ENCODE peak calls at places on chromosomes 1 and 21, in five cellular contexts. W is caudate nucleus; U is IMR-90; M is CD4-positive, alpha-beta T cell; T is brain microvascular endothelial cell. S is an unnamed sample.
A peak's percentile ranks its signal among the peaks of the same experiment; 100 is the strongest.

GRCh38 chr21:42621166-42621827 is 32.1 kb upstream of the PDE9A start:
- DNase-seq in W (no peak), U (no peak), M (no peak), T (no peak), S (no peak)

GRCh38 chr1:12553963-12554362 is 64.0 kb downstream of the DHRS3 start:
- DNase-seq in W (no peak), U (no peak), M (no peak), T (no peak), S (no peak)

GRCh38 chr1:25531082-25531461 is 12.3 kb upstream of the LDLRAP1 start:
- DNase-seq in W (no peak), U (no peak), M (no peak), T (no peak), S (no peak)

GRCh38 chr1:23198373-23198772 is 18.9 kb downstream of the HTR1D start:
- DNase-seq in W (no peak), U (peak; percentile 97), M (no peak), T (peak; percentile 92), S (no peak)

GRCh38 chr1:85438353-85438752 is 26.6 kb downstream of the DDAH1 start:
- DNase-seq in W (no peak), U (peak; percentile 51), M (no peak), T (no peak), S (no peak)

GRCh38 chr1:115314111-115314510 is 23.9 kb downstream of the NGF start:
- DNase-seq in W (no peak), U (no peak), M (no peak), T (no peak), S (no peak)

GRCh38 chr1:7253118-7253480 is 467.8 kb downstream of the CAMTA1 start:
- DNase-seq in W (no peak), U (peak; percentile 81), M (no peak), T (peak; percentile 61), S (no peak)

GRCh38 chr1:159867322-159868064 is 5.0 kb upstream of the VSIG8 start:
- DNase-seq in W (no peak), U (no peak), M (no peak), T (no peak), S (no peak)

GRCh38 chr1:154328318-154329151 is 3.2 kb downstream of the ATP8B2 start:
- DNase-seq in W (no peak), U (peak; percentile 62), M (peak; percentile 77), T (peak; percentile 60), S (peak; percentile 57)

GRCh38 chr1:212633144-212633543 is 24.6 kb downstream of the ATF3 start:
- DNase-seq in W (no peak), U (no peak), M (no peak), T (no peak), S (no peak)

GRCh38 chr1:221643404-221644175 is 98.3 kb downstream of the DUSP10 start:
- DNase-seq in W (no peak), U (no peak), M (no peak), T (no peak), S (no peak)

GRCh38 chr1:245860681-245861552 is 646.2 kb downstream of the SMYD3 start:
- DNase-seq in W (no peak), U (peak; percentile 71), M (no peak), T (peak; percentile 70), S (no peak)

GRCh38 chr1:30523055-30524020 is 200.0 kb downstream of the MATN1 start:
- DNase-seq in W (no peak), U (peak; percentile 48), M (no peak), T (peak; percentile 73), S (no peak)

GRCh38 chr1:26574690-26575349 is 45.3 kb downstream of the RPS6KA1 start:
- DNase-seq in W (no peak), U (peak; percentile 33), M (no peak), T (no peak), S (no peak)

GRCh38 chr1:246708166-246708565 is 16.0 kb upstream of the SCCPDH start:
- DNase-seq in W (no peak), U (no peak), M (no peak), T (no peak), S (no peak)

GRCh38 chr1:243261389-243261788 is 5.5 kb downstream of the SDCCAG8 start:
- DNase-seq in W (no peak), U (peak; percentile 81), M (no peak), T (no peak), S (no peak)

GRCh38 chr1:99917214-99917613 is 52.6 kb upstream of the SLC35A3 start:
- DNase-seq in W (no peak), U (no peak), M (no peak), T (no peak), S (no peak)

GRCh38 chr1:230788561-230789275 is 41.5 kb downstream of the CAPN9 start:
- DNase-seq in W (no peak), U (no peak), M (no peak), T (no peak), S (no peak)

GRCh38 chr1:25647106-25647505 is 30.5 kb downstream of the MAN1C1 start:
- DNase-seq in W (no peak), U (no peak), M (no peak), T (no peak), S (no peak)

GRCh38 chr1:230306158-230306557 is 120.0 kb downstream of the PGBD5 start:
- DNase-seq in W (no peak), U (no peak), M (no peak), T (no peak), S (no peak)

GRCh38 chr1:239761509-239761908 is 330.2 kb upstream of the FMN2 start:
- DNase-seq in W (no peak), U (no peak), M (no peak), T (no peak), S (no peak)

GRCh38 chr1:185843971-185844370 is 109.8 kb downstream of the HMCN1 start:
- DNase-seq in W (no peak), U (no peak), M (no peak), T (no peak), S (no peak)

GRCh38 chr1:160522622-160523345 is at the start of gene SLAMF6:
- DNase-seq in W (no peak), U (no peak), M (peak; percentile 28), T (no peak), S (no peak)

GRCh38 chr21:39048574-39048973 is 134.7 kb downstream of the PSMG1 start:
- DNase-seq in W (no peak), U (peak; percentile 19), M (no peak), T (peak; percentile 43), S (no peak)

GRCh38 chr21:44021064-44021463 is 9.0 kb downstream of the TRAPPC10 start:
- DNase-seq in W (no peak), U (no peak), M (no peak), T (no peak), S (no peak)
- H3K27ac ChIP-seq in W (no peak overlapping the region), U (no peak overlapping the region), M (peak overlapping the region; percentile 36), T (no peak overlapping the region), S (no peak overlapping the region)

DNA sequence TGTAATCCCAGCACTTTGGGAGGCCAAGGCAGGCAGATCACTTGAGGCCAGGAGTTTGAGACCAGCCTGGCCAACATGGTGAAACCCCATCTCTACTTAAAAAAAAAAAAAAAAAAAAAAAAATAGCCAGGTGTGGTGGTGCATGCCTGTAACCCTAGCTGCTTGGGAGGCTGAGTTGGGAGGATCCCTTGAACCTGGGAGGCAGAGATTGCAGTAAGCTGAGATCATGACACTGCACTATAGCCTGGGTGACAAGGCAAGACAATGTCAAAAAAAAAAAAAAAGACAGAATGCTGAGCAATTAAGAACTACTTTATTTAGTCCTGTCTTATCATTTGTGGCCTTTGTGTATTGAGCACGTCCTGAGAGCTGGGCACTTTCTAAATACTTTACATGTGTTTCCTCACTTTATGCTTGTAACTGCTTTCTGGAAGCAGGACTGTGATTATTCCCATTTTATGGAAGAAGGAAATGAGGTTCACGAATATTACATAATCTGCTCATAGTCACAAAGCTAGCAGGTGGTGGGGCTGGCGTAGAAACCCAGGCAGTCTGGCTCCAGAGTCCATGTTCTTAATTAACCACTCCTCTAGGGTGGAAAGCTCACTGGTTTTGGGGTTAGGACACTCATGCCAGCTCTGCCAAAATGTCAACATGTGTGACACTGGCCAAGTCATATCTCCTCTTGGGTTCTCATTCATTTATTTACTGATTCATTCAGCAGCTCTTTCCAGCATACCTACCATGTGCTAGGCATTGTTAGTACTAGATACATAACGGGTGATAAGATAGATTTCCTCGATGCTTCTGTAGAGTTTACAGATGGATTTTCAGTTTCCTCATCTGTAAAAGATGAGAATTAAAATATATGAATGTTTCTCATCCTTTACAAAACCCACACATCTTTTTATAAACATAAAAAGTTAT is 57.7 kb downstream of the DDR2 start:
- DNase-seq in W (no peak), U (peak; percentile 36), M (no peak), T (no peak), S (no peak)
- H3K27ac ChIP-seq in W (no peak overlapping the region), U (peak overlapping the region; percentile 76), M (no peak overlapping the region), T (peak overlapping the region; percentile 40), S (no peak overlapping the region)

GRCh38 chr1:94795321-94795899 is 24.7 kb upstream of the SLC44A3 start:
- DNase-seq in W (no peak), U (no peak), M (no peak), T (peak; percentile 57), S (no peak)

GRCh38 chr1:94796269-94796668 is 23.9 kb upstream of the SLC44A3 start:
- DNase-seq in W (no peak), U (no peak), M (no peak), T (no peak), S (no peak)

GRCh38 chr1:94798054-94798453 is 22.1 kb upstream of the SLC44A3 start:
- DNase-seq in W (no peak), U (no peak), M (no peak), T (no peak), S (no peak)

GRCh38 chr1:94798472-94798871 is 21.7 kb upstream of the SLC44A3 start:
- DNase-seq in W (no peak), U (no peak), M (no peak), T (no peak), S (no peak)

DNA sequence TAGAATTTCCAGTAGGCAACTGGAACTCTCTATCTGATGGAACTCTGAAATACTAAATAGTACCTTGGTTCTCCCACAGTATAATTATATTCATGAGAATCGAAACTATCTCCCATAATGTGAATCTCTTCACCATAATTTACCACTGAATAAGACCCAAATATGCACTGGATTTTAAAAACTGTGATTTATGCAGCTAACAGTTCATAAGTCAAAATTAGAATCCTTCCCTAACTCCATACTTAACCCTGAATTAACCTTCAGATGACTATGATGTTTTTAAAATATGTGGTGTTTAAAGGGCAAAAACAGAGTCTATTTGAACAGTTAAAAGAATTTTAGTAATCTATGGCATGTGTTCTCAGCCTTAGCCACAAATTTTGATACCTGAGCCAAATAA is 22.9 kb upstream of the SLC44A3 start:
- DNase-seq in W (no peak), U (no peak), M (no peak), T (no peak), S (no peak)
- H3K27ac ChIP-seq in W (no peak overlapping the region), U (no peak overlapping the region), M (no peak overlapping the region), T (no peak overlapping the region), S (no peak overlapping the region)

GRCh38 chr1:8879348-8880067 is 1.0 kb upstream of the ENO1 start:
- DNase-seq in W (no peak), U (no peak), M (no peak), T (no peak), S (no peak)

GRCh38 chr1:8875216-8875861 is 3.1 kb downstream of the ENO1 start:
- DNase-seq in W (no peak), U (no peak), M (no peak), T (no peak), S (no peak)

GRCh38 chr1:8876099-8876496 is 2.4 kb downstream of the ENO1 start:
- DNase-seq in W (no peak), U (no peak), M (no peak), T (no peak), S (no peak)

GRCh38 chr1:8880068-8880676 is 1.7 kb upstream of the ENO1 start:
- DNase-seq in W (no peak), U (peak; percentile 97), M (no peak), T (peak; percentile 92), S (no peak)

GRCh38 chr1:8878448-8879347 is at the start of gene ENO1:
- DNase-seq in W (peak; percentile 91), U (peak; percentile 97), M (peak; percentile 99), T (peak; percentile 96), S (peak; percentile 97)
- H3K27ac ChIP-seq in W (peak within 1 kb of the TSS; percentile 96), U (peak within 1 kb of the TSS; percentile 97), M (peak within 1 kb of the TSS; percentile 96), T (peak within 1 kb of the TSS; percentile 89), S (peak within 1 kb of the TSS; percentile 97)